ENCODE peak calls at places on chromosome 2, in five cellular contexts. S is NT2/D1, C is K562, Y is endothelial cell of umbilical vein, F is GM23248. R is an unnamed sample.

GRCh38 chr2:185012643-185013042 is 414.3 kb downstream of the ZNF804A start:
- DNase-seq in S (peak), C (no peak), Y (no peak), F (no peak), R (peak)

GRCh38 chr2:216205486-216205885 is 96.3 kb downstream of the XRCC5 start:
- DNase-seq in S (no peak), C (no peak), Y (no peak), F (no peak), R (no peak)

GRCh38 chr2:24233321-24233720 is 58.5 kb downstream of the FAM228A start:
- DNase-seq in S (no peak), C (no peak), Y (no peak), F (peak), R (no peak)

GRCh38 chr2:232629201-232629475 is 4.3 kb upstream of the EFHD1 start:
- DNase-seq in S (no peak), C (no peak), Y (no peak), F (no peak), R (no peak)

GRCh38 chr2:120346034-120346666 is at the start of gene INHBB:
- DNase-seq in S (no peak), C (no peak), Y (no peak), F (peak), R (no peak)

GRCh38 chr2:55141572-55142413 is 90.3 kb downstream of the CLHC1 start:
- DNase-seq in S (no peak), C (peak), Y (peak), F (no peak), R (no peak)

GRCh38 chr2:161078211-161078539 is 82.1 kb upstream of the TANK start:
- DNase-seq in S (peak), C (no peak), Y (no peak), F (no peak), R (no peak)

GRCh38 chr2:187138240-187138639 is 289.3 kb upstream of the ZSWIM2 start:
- DNase-seq in S (peak), C (no peak), Y (peak), F (peak), R (peak)

GRCh38 chr2:145811467-145812162 is 1291.7 kb upstream of the ZEB2 start:
- DNase-seq in S (no peak), C (no peak), Y (peak), F (peak), R (no peak)

GRCh38 chr2:67792796-67793195 is 270.0 kb downstream of the C1D start:
- DNase-seq in S (no peak), C (no peak), Y (no peak), F (no peak), R (no peak)

GRCh38 chr2:95385570-95385984 is 16.9 kb upstream of the FAHD2A start:
- DNase-seq in S (no peak), C (no peak), Y (no peak), F (no peak), R (no peak)

GRCh38 chr2:21633015-21633414 is 509.2 kb downstream of the TDRD15 start:
- DNase-seq in S (no peak), C (no peak), Y (no peak), F (no peak), R (no peak)

GRCh38 chr2:199992296-199992695 is 36.9 kb downstream of the MAIP1 start:
- DNase-seq in S (no peak), C (no peak), Y (no peak), F (no peak), R (no peak)

GRCh38 chr2:109348645-109349554 is 219.9 kb downstream of the SH3RF3 start:
- DNase-seq in S (no peak), C (no peak), Y (peak), F (no peak), R (no peak)

GRCh38 chr2:162215162-162215561 is 28.1 kb downstream of the FAP start:
- DNase-seq in S (no peak), C (no peak), Y (no peak), F (no peak), R (no peak)

GRCh38 chr2:1930956-1931914 is 186.9 kb upstream of the PXDN start:
- DNase-seq in S (no peak), C (no peak), Y (no peak), F (no peak), R (no peak)

GRCh38 chr2:207632575-207633492 is 7.6 kb upstream of the METTL21A start:
- DNase-seq in S (no peak), C (no peak), Y (no peak), F (peak), R (no peak)

GRCh38 chr2:73823916-73824523 is 4.7 kb upstream of the STAMBP start:
- DNase-seq in S (peak), C (peak), Y (peak), F (peak), R (peak)
- H3K9ac ChIP-seq in S (no peak), C (no peak), Y (no peak), F (no peak), R (no peak)

GRCh38 chr2:70381821-70382220 is 80.0 kb upstream of the FAM136A start:
- DNase-seq in S (no peak), C (no peak), Y (no peak), F (peak), R (no peak)
- H3K9ac ChIP-seq in S (no peak), C (no peak), Y (no peak), F (peak), R (no peak)

DNA sequence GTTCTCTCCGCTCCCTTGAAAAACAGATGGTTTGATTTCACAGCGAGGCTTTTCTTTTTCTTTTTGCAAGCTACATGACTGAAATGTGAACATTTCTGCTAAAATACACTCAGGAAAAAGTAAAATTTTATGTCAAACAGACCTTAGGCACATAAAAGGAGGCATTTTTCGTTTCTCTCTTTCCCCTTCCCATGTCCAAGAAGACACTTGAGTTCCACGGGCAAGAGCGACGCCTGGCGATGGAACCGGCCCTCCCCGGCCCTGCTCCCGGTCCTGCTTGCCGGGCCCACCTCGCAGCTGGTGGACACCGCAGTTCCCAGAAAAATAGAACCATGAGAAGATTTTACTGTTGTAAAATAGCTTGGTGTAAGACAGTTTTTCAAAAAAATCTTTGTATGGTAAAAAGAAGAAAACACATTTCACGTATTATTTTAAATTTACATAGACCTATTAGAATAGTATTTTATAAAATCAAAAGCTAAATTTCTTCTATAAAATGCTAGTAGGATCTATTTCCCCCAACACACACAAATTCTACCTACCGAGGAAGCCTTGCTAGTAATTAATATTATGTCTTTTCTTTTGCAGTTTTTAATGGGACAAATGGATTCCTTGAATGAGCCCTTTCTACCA is 2.3 kb upstream of the ALKAL2 start:
- DNase-seq in S (peak), C (peak), Y (peak), F (peak), R (no peak)
- H3K9ac ChIP-seq in S (peak), C (peak), Y (no peak), F (no peak), R (no peak)

GRCh38 chr2:241501099-241501541 is 7.3 kb downstream of the STK25 start:
- DNase-seq in S (no peak), C (no peak), Y (no peak), F (no peak), R (no peak)
- H3K9ac ChIP-seq in S (no peak), C (no peak), Y (no peak), F (no peak), R (no peak)

GRCh38 chr2:239952665-239953417 is 72.3 kb downstream of the NDUFA10 start:
- DNase-seq in S (no peak), C (no peak), Y (no peak), F (no peak), R (no peak)
- H3K9ac ChIP-seq in S (no peak), C (no peak), Y (no peak), F (no peak), R (no peak)

DNA sequence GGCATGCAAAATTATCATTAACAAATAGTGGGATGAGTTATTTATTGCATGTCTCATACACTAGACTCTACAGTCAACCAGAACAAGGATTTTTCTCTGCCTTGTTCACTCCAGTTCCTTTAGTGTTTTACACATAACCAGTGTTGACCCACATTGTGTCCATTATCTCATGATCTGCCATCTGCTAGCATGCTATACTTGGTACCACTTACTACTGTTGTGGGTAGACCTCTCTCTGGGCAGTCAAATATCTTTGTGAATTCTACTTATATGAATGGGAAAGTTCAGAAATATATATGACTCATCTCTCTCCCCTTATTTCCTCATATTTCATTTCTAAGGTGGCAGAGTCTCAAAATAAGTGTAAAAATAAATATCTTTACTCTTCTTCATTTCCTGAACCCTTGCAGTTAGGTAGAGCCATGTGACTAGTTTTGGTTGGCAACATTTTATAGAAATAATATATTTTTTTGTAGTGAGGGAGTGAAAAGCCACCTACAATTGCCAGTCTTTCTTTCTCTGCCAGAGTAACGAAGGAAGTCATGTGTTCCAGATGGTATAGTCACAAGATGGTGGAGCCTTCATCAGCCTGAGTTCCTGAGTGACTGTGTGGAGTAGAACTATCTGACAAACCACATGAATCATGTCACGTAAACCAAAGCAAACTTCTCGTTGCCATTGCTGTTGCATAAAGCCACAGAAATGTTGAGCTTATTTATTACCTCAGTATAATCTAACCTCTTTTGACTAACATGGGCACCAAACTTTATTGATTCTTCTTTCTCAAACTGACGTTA is 704.0 kb downstream of the RNF144A start:
- DNase-seq in S (no peak), C (no peak), Y (no peak), F (peak), R (no peak)
- H3K9ac ChIP-seq in S (no peak), C (no peak), Y (no peak), F (no peak), R (no peak)

GRCh38 chr2:30565860-30566358 is 118.9 kb downstream of the LCLAT1 start:
- DNase-seq in S (no peak), C (no peak), Y (no peak), F (peak), R (no peak)
- H3K9ac ChIP-seq in S (no peak), C (no peak), Y (no peak), F (no peak), R (no peak)

GRCh38 chr2:48344441-48344756 is 185.6 kb upstream of the STON1 start:
- DNase-seq in S (no peak), C (no peak), Y (no peak), F (no peak), R (no peak)

GRCh38 chr2:48347712-48348111 is 182.2 kb upstream of the STON1 start:
- DNase-seq in S (no peak), C (no peak), Y (no peak), F (peak), R (no peak)

GRCh38 chr2:48345176-48345575 is 184.8 kb upstream of the STON1 start:
- DNase-seq in S (no peak), C (no peak), Y (no peak), F (no peak), R (no peak)

GRCh38 chr2:48343571-48344440 is 186.1 kb upstream of the STON1 start:
- DNase-seq in S (no peak), C (no peak), Y (peak), F (peak), R (no peak)

GRCh38 chr2:48346124-48346536 is 183.8 kb upstream of the STON1 start:
- DNase-seq in S (no peak), C (no peak), Y (peak), F (peak), R (no peak)
- H3K9ac ChIP-seq in S (no peak), C (no peak), Y (no peak), F (no peak), R (no peak)

GRCh38 chr2:22952671-22953070 is 432.3 kb upstream of the KLHL29 start:
- DNase-seq in S (no peak), C (no peak), Y (no peak), F (no peak), R (no peak)

GRCh38 chr2:22958281-22958680 is 426.7 kb upstream of the KLHL29 start:
- DNase-seq in S (no peak), C (no peak), Y (no peak), F (no peak), R (no peak)

GRCh38 chr2:22957441-22957840 is 427.5 kb upstream of the KLHL29 start:
- DNase-seq in S (no peak), C (no peak), Y (no peak), F (no peak), R (no peak)
- H3K9ac ChIP-seq in S (no peak), C (no peak), Y (no peak), F (no peak), R (no peak)